ENCODE peak calls at places on chromosomes 1 and 21, in nine cellular contexts. O is activated naive CD8-positive, alpha-beta T cell treated with anti-CD3 and anti-CD28 coated beads, Interleukin-2, amount 50 U/mL, for 24 hours; J is activated CD4-positive, alpha-beta T cell treated with anti-CD3 and anti-CD28 coated beads, Interleukin-2, amount 10 ng/mL, durations not matched to agents 7 days and 5 days; T is esophagus muscularis mucosa; E is GM10248; I is MG63; L is neural crest cell; G is neuronal stem cell; A is cardiac muscle cell. U is an unnamed sample.

GRCh38 chr1:10378071-10378841 is 20.6 kb upstream of the PGD start:
- DNase-seq in O (no peak), J (no peak), T (no peak), E (no peak), I (no peak), L (no peak), G (no peak), A (peak; percentile 91), U (no peak)

GRCh38 chr1:109251277-109252166 is 2.2 kb downstream of the CELSR2 start:
- DNase-seq in O (no peak), J (no peak), T (no peak), E (no peak), I (no peak), L (no peak), G (no peak), A (no peak), U (no peak)

GRCh38 chr1:224732367-224733006 is 116.4 kb downstream of the CNIH3 start:
- DNase-seq in O (no peak), J (no peak), T (no peak), E (no peak), I (no peak), L (no peak), G (no peak), A (no peak), U (no peak)

GRCh38 chr1:24108334-24109165 is 3.4 kb downstream of the MYOM3 start:
- DNase-seq in O (no peak), J (no peak), T (no peak), E (no peak), I (peak; percentile 90), L (no peak), G (no peak), A (peak; percentile 74), U (no peak)

GRCh38 chr1:11196945-11197344 is 7.8 kb downstream of the ANGPTL7 start:
- DNase-seq in O (no peak), J (no peak), T (no peak), E (no peak), I (no peak), L (no peak), G (no peak), A (no peak), U (no peak)

GRCh38 chr1:160672789-160673695 is 26.2 kb upstream of the SLAMF1 start:
- DNase-seq in O (no peak), J (peak; percentile 36), T (no peak), E (no peak), I (no peak), L (no peak), G (no peak), A (no peak), U (no peak)

GRCh38 chr21:26506951-26507350 is 66.1 kb downstream of the CYYR1 start:
- DNase-seq in O (no peak), J (no peak), T (no peak), E (no peak), I (no peak), L (no peak), G (no peak), A (peak; percentile 17), U (no peak)

GRCh38 chr1:81097860-81098259 is 702.9 kb upstream of the ADGRL2 start:
- DNase-seq in O (no peak), J (no peak), T (no peak), E (no peak), I (no peak), L (no peak), G (no peak), A (no peak), U (no peak)

GRCh38 chr1:226526801-226527595 is 21.6 kb upstream of the STUM start:
- DNase-seq in O (no peak), J (no peak), T (no peak), E (no peak), I (no peak), L (no peak), G (peak; percentile 9), A (peak; percentile 64), U (no peak)

GRCh38 chr1:101288491-101288944 is 51.7 kb downstream of the S1PR1 start:
- DNase-seq in O (peak; percentile 63), J (peak; percentile 81), T (no peak), E (peak; percentile 54), I (peak; percentile 72), L (peak; percentile 49), G (peak; percentile 63), A (peak; percentile 93), U (peak; percentile 53)

GRCh38 chr1:119816407-119816806 is 5.1 kb upstream of the REG4 start:
- DNase-seq in O (no peak), J (no peak), T (no peak), E (no peak), I (no peak), L (no peak), G (no peak), A (no peak), U (no peak)

GRCh38 chr1:178308438-178308837 is 188.3 kb downstream of the CLEC20A start:
- DNase-seq in O (no peak), J (no peak), T (no peak), E (no peak), I (no peak), L (no peak), G (no peak), A (no peak), U (no peak)

GRCh38 chr1:43853161-43853921 is 80.3 kb upstream of the ARTN start:
- DNase-seq in O (peak; percentile 20), J (no peak), T (no peak), E (peak; percentile 40), I (peak; percentile 60), L (no peak), G (no peak), A (peak; percentile 89), U (no peak)

GRCh38 chr1:58264462-58264861 is 282.1 kb downstream of the OMA1 start:
- DNase-seq in O (no peak), J (no peak), T (no peak), E (no peak), I (no peak), L (no peak), G (no peak), A (no peak), U (no peak)

GRCh38 chr1:51875836-51876235 is 2.7 kb downstream of the NRDC start:
- DNase-seq in O (no peak), J (no peak), T (no peak), E (no peak), I (no peak), L (no peak), G (no peak), A (no peak), U (no peak)

GRCh38 chr1:227396539-227397355 is 78.5 kb upstream of the CDC42BPA start:
- DNase-seq in O (no peak), J (peak; percentile 6), T (no peak), E (no peak), I (peak; percentile 75), L (no peak), G (no peak), A (peak; percentile 79), U (no peak)

GRCh38 chr21:39094847-39095525 is 88.3 kb downstream of the PSMG1 start:
- DNase-seq in O (no peak), J (no peak), T (no peak), E (no peak), I (no peak), L (no peak), G (no peak), A (peak; percentile 97), U (no peak)

GRCh38 chr1:52748119-52748518 is 21.9 kb downstream of the ZYG11B start:
- DNase-seq in O (no peak), J (no peak), T (no peak), E (no peak), I (no peak), L (no peak), G (no peak), A (peak; percentile 19), U (no peak)

GRCh38 chr1:198220428-198220827 is 63.6 kb downstream of the NEK7 start:
- DNase-seq in O (no peak), J (no peak), T (no peak), E (no peak), I (peak; percentile 36), L (no peak), G (no peak), A (peak; percentile 52), U (no peak)

GRCh38 chr1:93967276-93967675 is 58.0 kb upstream of the GCLM start:
- DNase-seq in O (no peak), J (no peak), T (peak; percentile 24), E (no peak), I (peak; percentile 33), L (no peak), G (no peak), A (peak; percentile 12), U (peak; percentile 29)

GRCh38 chr1:156767879-156768608 is 709 bp downstream of the PRCC start:
- DNase-seq in O (peak; percentile 58), J (peak; percentile 35), T (no peak), E (no peak), I (peak; percentile 52), L (no peak), G (peak; percentile 49), A (no peak), U (peak; percentile 34)

GRCh38 chr1:14980801-14981200 is 172.7 kb upstream of the TMEM51 start:
- DNase-seq in O (no peak), J (no peak), T (no peak), E (no peak), I (no peak), L (no peak), G (peak; percentile 26), A (peak; percentile 25), U (peak; percentile 39)

GRCh38 chr1:218330043-218330623 is 15.0 kb upstream of the TGFB2 start:
- DNase-seq in O (no peak), J (no peak), T (no peak), E (peak; percentile 48), I (no peak), L (no peak), G (no peak), A (peak; percentile 67), U (no peak)

GRCh38 chr1:197302775-197303174 is 34.7 kb downstream of the CRB1 start:
- DNase-seq in O (no peak), J (no peak), T (no peak), E (no peak), I (no peak), L (no peak), G (no peak), A (no peak), U (no peak)

GRCh38 chr1:211637066-211637465 is 38.4 kb downstream of the NEK2 start:
- DNase-seq in O (no peak), J (no peak), T (no peak), E (no peak), I (no peak), L (no peak), G (no peak), A (peak; percentile 36), U (no peak)

GRCh38 chr1:212218911-212219310 is 66.3 kb upstream of the PPP2R5A start:
- DNase-seq in O (no peak), J (no peak), T (no peak), E (peak; percentile 73), I (peak; percentile 11), L (no peak), G (no peak), A (peak; percentile 85), U (no peak)

U was measured in glutamatergic neuron.